ENCODE peak calls at places on chromosomes 16 and 17, in six cellular contexts. Q is sigmoid colon, T is stomach, X is prostate gland, A is breast epithelium, N is HepG2. G is an unnamed sample.

GRCh38 chr16:4846503-4846900 is 586 bp downstream of the GLYR1 start:
- DNase-seq in X (peak; percentile 43), N (peak; percentile 35), Q (peak; percentile 70), T (peak; percentile 66), A (peak; percentile 41), G (peak; percentile 92)

GRCh38 chr17:18167421-18167820 is 16.2 kb upstream of the ALKBH5 start:
- DNase-seq in N (no peak), A (no peak), X (no peak), T (no peak), Q (no peak), G (no peak)

GRCh38 chr17:63358956-63359355 is 87.2 kb downstream of the CYB561 start:
- DNase-seq in X (no peak), Q (no peak), A (no peak), T (no peak), N (no peak), G (no peak)

GRCh38 chr17:39094607-39095308 is 56.7 kb downstream of the PLXDC1 start:
- DNase-seq in T (no peak), A (no peak), N (no peak), X (no peak), Q (no peak), G (no peak)

GRCh38 chr17:49552070-49552751 is 23.5 kb upstream of the NXPH3 start:
- DNase-seq in N (no peak), Q (no peak), X (no peak), A (no peak), T (no peak), G (no peak)

GRCh38 chr16:80718480-80719220 is 85.7 kb downstream of the CDYL2 start:
- DNase-seq in Q (no peak), X (peak; percentile 89), N (no peak), A (peak; percentile 84), T (peak; percentile 82), G (peak; percentile 88)

GRCh38 chr17:72602517-72603345 is 481.9 kb downstream of the SOX9 start:
- DNase-seq in X (no peak), T (peak; percentile 47), Q (no peak), N (no peak), A (no peak), G (no peak)

GRCh38 chr17:33142703-33143299 is 150.3 kb downstream of the ASIC2 start:
- DNase-seq in Q (no peak), T (no peak), A (no peak), X (no peak), N (no peak), G (no peak)

GRCh38 chr16:75648265-75649076 is 898 bp downstream of the TERF2IP start:
- DNase-seq in A (peak; percentile 78), T (peak; percentile 86), N (peak; percentile 63), X (peak; percentile 80), Q (peak; percentile 90), G (peak; percentile 96)

GRCh38 chr16:11139624-11140375 is 116.2 kb downstream of the SOCS1 start:
- DNase-seq in N (peak; percentile 62), Q (no peak), T (no peak), X (no peak), A (no peak), G (no peak)

GRCh38 chr16:88924834-88925539 is 52.0 kb downstream of the CBFA2T3 start:
- DNase-seq in Q (no peak), N (peak; percentile 70), T (no peak), X (no peak), A (no peak), G (no peak)

GRCh38 chr17:18919963-18920362 is 32.0 kb upstream of the SLC5A10 start:
- DNase-seq in A (no peak), N (peak; percentile 43), Q (no peak), X (no peak), T (peak; percentile 43), G (no peak)

GRCh38 chr17:63381101-63381729 is 64.9 kb downstream of the CYB561 start:
- DNase-seq in X (no peak), N (no peak), Q (no peak), A (no peak), T (no peak), G (no peak)

GRCh38 chr17:68346448-68346847 is 55.2 kb downstream of the ARSG start:
- DNase-seq in Q (no peak), T (peak; percentile 48), N (no peak), A (no peak), X (no peak), G (no peak)

GRCh38 chr17:42378597-42379594 is 9.3 kb downstream of the STAT3 start:
- DNase-seq in T (no peak), Q (peak; percentile 25), X (no peak), A (no peak), N (no peak), G (no peak)

GRCh38 chr16:7268182-7268581 is 64.5 kb upstream of the RBFOX1 start:
- DNase-seq in X (no peak), T (no peak), Q (no peak), A (no peak), N (peak; percentile 44), G (peak; percentile 83)

GRCh38 chr17:51541215-51541614 is 280.9 kb downstream of the UTP18 start:
- DNase-seq in A (no peak), T (no peak), N (no peak), Q (no peak), X (no peak), G (no peak)

GRCh38 chr17:38730526-38731379 is 612 bp downstream of the CISD3 start:
- DNase-seq in Q (peak; percentile 93), N (peak; percentile 90), X (no peak), A (no peak), T (peak; percentile 95), G (no peak)

GRCh38 chr16:14202697-14203096 is 131.6 kb downstream of the MRTFB start:
- DNase-seq in X (peak; percentile 19), Q (no peak), N (peak; percentile 54), T (no peak), A (no peak), G (no peak)

GRCh38 chr16:3182608-3183444 is 5.2 kb upstream of the OR1F1 start:
- DNase-seq in A (no peak), Q (no peak), T (peak; percentile 37), N (peak; percentile 70), X (no peak), G (no peak)

GRCh38 chr16:46775214-46775613 is 27.1 kb upstream of the MYLK3 start:
- DNase-seq in Q (no peak), A (no peak), X (no peak), N (no peak), T (no peak), G (no peak)

GRCh38 chr17:1492249-1493206 is at the start of gene MYO1C:
- DNase-seq in A (no peak), Q (peak; percentile 79), N (no peak), T (no peak), X (no peak), G (no peak)

GRCh38 chr17:81317992-81318391 is 22.9 kb upstream of the SLC38A10 start:
- DNase-seq in X (no peak), A (no peak), N (no peak), Q (no peak), T (no peak), G (no peak)

DNA sequence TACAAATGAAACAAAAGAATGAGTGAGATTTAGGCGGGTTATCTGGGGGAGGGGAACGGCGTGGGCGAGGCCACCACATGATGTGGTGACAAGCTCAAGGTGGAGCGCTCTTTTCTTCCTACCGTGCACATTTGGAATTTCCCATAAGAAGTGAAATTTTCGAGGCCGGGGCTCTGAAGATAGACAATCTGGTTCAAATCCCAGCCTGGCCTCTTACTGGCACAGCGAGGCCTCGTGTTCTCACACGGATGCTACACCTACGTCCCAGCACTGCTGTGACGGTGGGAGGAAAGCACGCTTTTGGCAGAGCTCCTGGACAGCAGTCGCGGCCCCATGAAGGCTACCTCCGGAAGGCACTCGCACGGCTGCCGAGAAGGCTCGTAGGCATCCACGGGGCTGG is 25.2 kb downstream of the ZDHHC7 start:
- DNase-seq in A (no peak), N (no peak), T (peak; percentile 45), Q (no peak), X (no peak), G (no peak)
- H3K27ac ChIP-seq in A (peak overlapping the region; percentile 17), N (no peak overlapping the region), T (peak overlapping the region; percentile 80), Q (peak overlapping the region; percentile 85), X (no peak overlapping the region), G (peak overlapping the region; percentile 79)

GRCh38 chr17:64775701-64776570 is 113.8 kb upstream of the SMURF2 start:
- DNase-seq in X (no peak), Q (no peak), A (peak; percentile 16), T (no peak), N (peak; percentile 39), G (no peak)
- TF ChIP-seq POLR2AphosphoS5 in X (no peak), Q (no peak), A (no peak), T (no peak), N (no peak), G (no peak)

GRCh38 chr17:47946929-47947397 is 5.6 kb downstream of the PNPO start:
- DNase-seq in X (peak; percentile 91), Q (no peak), A (peak; percentile 89), N (peak; percentile 94), T (peak; percentile 92), G (no peak)
- H3K4me1 ChIP-seq in X (peaks cover 21% of the 10 kb centered on the region), Q (peaks cover 37% of the 10 kb centered on the region), A (peaks cover 13% of the 10 kb centered on the region), N (peaks cover 99% of the 10 kb centered on the region), T (peaks cover 70% of the 10 kb centered on the region), G (peaks cover 46% of the 10 kb centered on the region)

DNA sequence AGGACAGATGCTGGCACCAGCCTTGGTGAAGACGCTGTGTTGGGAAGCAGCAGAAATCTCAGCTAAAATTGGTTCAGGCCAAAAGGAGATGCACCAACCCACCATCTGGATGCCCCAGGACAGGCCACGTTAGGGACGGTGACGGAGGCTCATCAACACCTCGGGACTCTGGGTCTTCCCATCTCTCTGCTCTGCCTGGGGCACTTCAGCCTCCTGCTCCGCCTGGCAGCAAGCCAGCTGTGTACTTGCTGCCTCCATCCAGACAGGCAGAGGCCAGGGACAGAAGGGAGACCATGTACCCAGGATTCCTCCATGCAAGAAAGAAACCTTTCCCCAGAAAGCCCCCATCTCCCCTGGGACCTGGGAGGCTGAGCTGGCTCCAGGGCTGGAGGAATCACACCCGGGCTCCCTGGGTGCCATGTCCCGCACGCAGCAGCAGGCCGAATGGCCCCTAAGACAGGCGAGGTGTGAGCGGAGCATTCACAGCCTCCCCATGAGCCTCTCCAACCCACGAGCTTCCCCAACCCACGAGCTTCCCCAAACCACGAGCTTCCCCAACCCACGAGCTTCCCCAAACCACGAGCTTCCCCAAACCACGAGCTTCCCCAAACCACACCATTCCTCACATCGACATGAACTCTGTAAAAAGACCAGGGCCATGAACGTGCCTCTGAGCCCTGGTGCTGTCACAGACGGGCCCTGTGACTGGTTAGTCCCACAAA is 274.5 kb downstream of the C16orf95 start:
- DNase-seq in Q (peak; percentile 65), T (no peak), A (no peak), X (no peak), N (no peak), G (no peak)
- H3K27ac ChIP-seq in Q (no peak overlapping the region), T (no peak overlapping the region), A (no peak overlapping the region), X (no peak overlapping the region), N (no peak overlapping the region), G (no peak overlapping the region)

DNA sequence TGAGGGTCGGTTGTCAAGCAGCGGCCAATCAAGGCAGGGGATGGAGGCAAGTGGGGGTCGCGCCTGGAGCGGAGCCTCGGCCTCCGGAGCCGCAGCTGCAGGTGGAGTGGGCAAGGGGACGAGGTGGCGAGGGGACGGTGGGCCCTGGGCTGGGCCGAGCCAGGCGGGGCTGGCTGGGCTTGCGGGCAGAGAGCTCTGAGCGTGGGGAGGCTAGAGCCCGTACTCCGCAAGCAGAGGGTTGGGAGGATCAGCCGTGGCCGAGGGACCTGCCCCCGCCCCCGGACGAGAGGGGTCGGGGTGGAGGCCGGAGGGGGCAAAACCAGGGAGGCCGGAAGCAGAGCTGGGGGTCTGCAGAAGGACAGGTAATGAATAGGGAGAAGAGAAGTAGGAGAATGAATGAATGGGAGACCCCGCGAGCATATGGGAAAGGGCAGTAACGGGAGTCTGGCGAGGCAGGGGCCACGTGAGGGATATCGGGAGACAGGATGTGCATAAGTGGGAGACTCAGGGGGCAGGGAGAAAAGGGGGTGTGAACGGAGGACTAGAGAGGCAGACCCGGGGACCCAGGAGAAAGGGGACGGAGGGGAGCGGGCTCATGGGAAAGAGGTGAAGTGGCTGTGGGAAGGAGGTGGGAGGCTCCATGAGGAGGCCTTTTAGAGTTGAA is at the start of gene KATNB1:
- DNase-seq in T (no peak), Q (peak; percentile 69), A (no peak), X (no peak), N (no peak), G (no peak)
- TF ChIP-seq POLR2AphosphoS5 in T (peak; percentile 11), Q (peak; percentile 45), A (no peak), X (no peak), N (peak; percentile 29), G (no peak)